ENCODE peak calls at places on chromosomes 1 and 21, in ten cellular contexts. I is astrocyte; D is hepatocyte; L is naive thymus-derived CD4-positive, alpha-beta T cell; U is left ventricle myocardium inferior; B is stomach; Y is cardiac muscle cell; O is GM23248; M is psoas muscle; K is CD8-positive, alpha-beta memory T cell. Z is an unnamed sample.

GRCh38 chr1:219626865-219627264 is 14.0 kb upstream of the ZC3H11B start:
- DNase-seq in I (no peak), D (no peak), L (no peak), U (no peak), B (no peak), Y (peak; percentile 23), O (no peak), M (no peak), K (no peak), Z (no peak)

GRCh38 chr1:42315500-42315899 is 19.5 kb downstream of the FOXJ3 start:
- DNase-seq in I (no peak), D (peak; percentile 16), L (no peak), U (no peak), B (no peak), Y (no peak), O (no peak), M (no peak), K (no peak), Z (no peak)

GRCh38 chr1:41509270-41509671 is 24.8 kb upstream of the EDN2 start:
- DNase-seq in I (no peak), D (no peak), L (no peak), U (no peak), B (no peak), Y (no peak), O (no peak), M (no peak), K (no peak), Z (no peak)

GRCh38 chr1:18941221-18942141 is 15.0 kb downstream of the IFFO2 start:
- DNase-seq in I (peak; percentile 98), D (peak; percentile 39), L (no peak), U (no peak), B (no peak), Y (no peak), O (no peak), M (peak; percentile 55), K (no peak), Z (peak; percentile 79)

GRCh38 chr21:16587141-16587570 is 857.4 kb downstream of the USP25 start:
- DNase-seq in I (peak; percentile 73), D (peak; percentile 58), L (no peak), U (peak; percentile 53), B (peak; percentile 60), Y (no peak), O (peak; percentile 80), M (peak; percentile 76), K (no peak), Z (no peak)

GRCh38 chr1:118077331-118078055 is 107.5 kb downstream of the SPAG17 start:
- DNase-seq in I (no peak), D (peak; percentile 57), L (no peak), U (no peak), B (no peak), Y (peak; percentile 30), O (peak; percentile 73), M (no peak), K (no peak), Z (peak; percentile 1)

GRCh38 chr21:42055425-42055824 is 15.7 kb upstream of the UMODL1 start:
- DNase-seq in I (no peak), D (no peak), L (no peak), U (no peak), B (no peak), Y (no peak), O (no peak), M (no peak), K (no peak), Z (no peak)

GRCh38 chr1:6358757-6359567 is 34.6 kb downstream of the ACOT7 start:
- DNase-seq in I (peak; percentile 68), D (peak; percentile 85), L (peak; percentile 76), U (no peak), B (no peak), Y (peak; percentile 20), O (peak; percentile 87), M (no peak), K (peak; percentile 71), Z (peak; percentile 63)

GRCh38 chr1:226202246-226202645 is 15.7 kb upstream of the ACBD3 start:
- DNase-seq in I (no peak), D (no peak), L (no peak), U (no peak), B (no peak), Y (no peak), O (no peak), M (no peak), K (no peak), Z (no peak)

GRCh38 chr1:228767636-228768344 is 32.5 kb downstream of the RHOU start:
- DNase-seq in I (no peak), D (no peak), L (no peak), U (no peak), B (no peak), Y (no peak), O (no peak), M (no peak), K (no peak), Z (no peak)

GRCh38 chr1:198359024-198359653 is 181.3 kb downstream of the ATP6V1G3 start:
- DNase-seq in I (no peak), D (peak; percentile 5), L (no peak), U (no peak), B (no peak), Y (no peak), O (peak; percentile 36), M (no peak), K (no peak), Z (no peak)
- H3K4me3 ChIP-seq in I (no peak overlapping the region), D (no peak overlapping the region), L (no peak overlapping the region), U (no peak overlapping the region), B (no peak overlapping the region), Y (no peak overlapping the region), O (no peak overlapping the region), M (no peak overlapping the region), K (no peak overlapping the region), Z (no peak overlapping the region)

DNA sequence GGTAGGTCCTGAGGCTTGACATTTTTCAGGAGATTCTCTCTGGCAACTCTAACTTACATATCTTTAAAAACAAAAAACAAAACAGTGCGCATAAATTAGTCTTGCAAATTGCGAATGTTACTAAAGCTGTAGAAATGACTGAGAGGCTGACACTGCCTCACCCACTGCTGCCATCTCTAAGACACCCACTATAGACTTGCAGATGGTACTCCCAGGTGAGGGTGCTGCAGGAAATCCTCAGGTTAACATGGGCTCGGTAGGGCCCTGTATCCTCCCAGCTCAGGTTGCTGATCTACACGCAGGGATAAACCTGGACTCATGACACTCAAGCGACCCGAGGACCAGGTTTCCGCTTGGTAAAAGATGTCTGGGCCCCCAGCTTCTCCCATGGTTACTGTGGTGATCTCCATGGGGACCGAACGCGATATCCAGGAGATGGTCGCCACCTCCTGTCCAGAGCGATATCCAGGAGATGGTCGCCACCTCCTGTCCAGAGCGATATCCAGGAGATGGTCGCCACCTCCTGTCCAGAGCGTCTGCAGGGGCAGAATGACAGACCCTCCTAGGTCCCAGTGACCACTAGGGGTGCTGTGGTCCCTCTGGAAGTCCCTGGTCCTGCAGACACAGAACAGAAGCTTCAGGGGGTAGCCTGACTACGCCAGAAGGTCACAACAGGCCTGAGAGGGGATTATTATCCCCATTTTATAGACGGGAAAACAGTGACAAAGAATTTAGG is 16.1 kb upstream of the LY9 start:
- DNase-seq in I (no peak), D (peak; percentile 27), L (no peak), U (no peak), B (no peak), Y (no peak), O (no peak), M (no peak), K (peak; percentile 36), Z (peak; percentile 76)
- H3K27me3 ChIP-seq in I (no peaks in the 10 kb centered on the region), D (no peaks in the 10 kb centered on the region), L (no peaks in the 10 kb centered on the region), U (peaks cover 18% of the 10 kb centered on the region), B (no peaks in the 10 kb centered on the region), Y (peaks cover 4% of the 10 kb centered on the region), O (no peaks in the 10 kb centered on the region), M (no peaks in the 10 kb centered on the region), K (no peaks in the 10 kb centered on the region), Z (no peaks in the 10 kb centered on the region)

DNA sequence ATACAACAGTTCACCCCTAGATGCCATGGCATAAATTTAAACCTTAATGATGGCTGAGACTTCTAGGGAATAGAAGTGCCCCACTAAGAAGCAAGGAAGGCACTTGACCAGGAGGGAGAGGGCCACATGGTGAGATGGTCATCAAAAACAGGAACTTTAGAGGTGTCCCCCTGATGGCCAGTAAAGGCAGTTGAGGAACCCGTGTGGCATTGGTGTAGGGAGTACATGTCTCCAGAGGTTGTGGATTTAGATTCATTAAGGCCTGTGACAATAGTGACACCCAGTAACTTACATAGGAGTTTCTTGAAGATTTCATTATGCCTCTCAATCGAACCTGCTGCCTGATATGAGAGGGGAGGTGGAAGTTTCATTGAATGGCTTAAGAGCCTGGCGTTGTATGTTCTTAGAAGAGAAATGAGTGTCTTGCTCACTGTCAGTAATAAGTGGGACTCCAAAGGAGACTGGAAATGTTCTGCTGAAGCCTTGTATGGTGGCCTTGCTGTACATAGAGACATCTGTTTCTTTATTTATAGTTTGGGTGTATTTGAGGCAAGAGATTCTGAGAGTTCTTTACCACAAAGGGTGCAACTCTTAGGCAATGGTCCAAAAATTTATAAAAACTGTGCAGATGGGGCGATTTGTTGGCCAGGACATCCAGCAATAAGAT is 27.9 kb downstream of the EDARADD start:
- DNase-seq in I (no peak), D (no peak), L (no peak), U (no peak), B (no peak), Y (no peak), O (no peak), M (no peak), K (no peak), Z (no peak)
- H3K36me3 ChIP-seq in I (no peaks in the 10 kb centered on the region), D (no peaks in the 10 kb centered on the region), L (no peaks in the 10 kb centered on the region), U (no peaks in the 10 kb centered on the region), B (no peaks in the 10 kb centered on the region), Y (no peaks in the 10 kb centered on the region), O (no peaks in the 10 kb centered on the region), M (no peaks in the 10 kb centered on the region), K (no peaks in the 10 kb centered on the region), Z (no peaks in the 10 kb centered on the region)

GRCh38 chr1:110785055-110785454 is 87.9 kb upstream of the CD53 start:
- DNase-seq in I (no peak), D (no peak), L (no peak), U (no peak), B (no peak), Y (no peak), O (no peak), M (no peak), K (no peak), Z (no peak)
- H3K4me3 ChIP-seq in I (no peak overlapping the region), D (no peak overlapping the region), L (no peak overlapping the region), U (no peak overlapping the region), B (no peak overlapping the region), Y (no peak overlapping the region), O (no peak overlapping the region), M (no peak overlapping the region), K (no peak overlapping the region), Z (no peak overlapping the region)

DNA sequence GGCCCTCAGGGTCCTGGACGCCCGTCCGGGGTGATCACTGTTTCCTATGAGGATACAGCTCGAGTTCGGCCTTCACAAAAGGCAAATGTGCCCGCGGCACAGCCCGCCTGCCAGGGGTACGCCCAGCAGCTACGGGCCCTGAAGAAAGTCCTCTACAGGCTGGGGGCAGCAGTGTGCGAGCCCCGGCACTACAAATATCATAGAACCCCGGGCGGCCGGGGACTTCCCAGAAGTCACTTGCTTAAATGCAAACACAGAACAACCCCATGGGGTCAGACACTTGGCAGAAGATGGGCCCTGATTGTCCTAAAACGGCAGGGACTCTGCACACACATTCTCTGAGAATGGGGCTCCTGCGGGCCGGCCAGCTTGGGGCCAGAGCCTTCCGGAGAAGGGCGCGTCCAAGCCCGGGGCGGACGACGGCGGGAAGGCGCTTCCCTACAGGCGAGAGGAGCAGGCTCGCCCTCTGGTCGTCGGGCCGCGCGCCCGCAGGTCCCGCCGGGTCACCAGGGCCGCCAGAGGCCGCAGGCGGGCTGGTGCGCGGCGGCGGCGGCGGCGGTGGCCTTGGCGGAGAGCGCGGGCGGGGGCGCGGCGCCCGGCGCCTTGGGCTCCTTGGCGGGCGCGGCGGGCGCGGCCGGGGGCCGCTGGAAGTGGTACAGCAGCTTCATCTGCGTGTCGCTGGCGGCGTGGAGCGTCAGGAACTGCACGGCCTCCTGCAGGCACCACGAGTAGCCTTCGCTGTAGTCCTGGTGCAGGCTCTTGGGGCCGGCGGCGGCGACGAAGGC is 905 bp downstream of the HES5 start:
- DNase-seq in I (no peak), D (peak; percentile 64), L (peak; percentile 46), U (no peak), B (no peak), Y (peak; percentile 73), O (peak; percentile 48), M (no peak), K (peak; percentile 39), Z (peak; percentile 93)
- H3K27me3 ChIP-seq in I (peaks cover 6% of the 10 kb centered on the region), D (peaks cover 43% of the 10 kb centered on the region), L (peaks cover 10% of the 10 kb centered on the region), U (peaks cover 25% of the 10 kb centered on the region), B (peaks cover 72% of the 10 kb centered on the region), Y (peaks cover 72% of the 10 kb centered on the region), O (peaks cover 18% of the 10 kb centered on the region), M (no peaks in the 10 kb centered on the region), K (peaks cover 18% of the 10 kb centered on the region), Z (peaks cover 59% of the 10 kb centered on the region)

Z was measured in H7.